ENCODE peak calls at places on chromosomes 16 and 17, in six cellular contexts. X is sigmoid colon, R is uterus, P is body of pancreas, M is NB4, N is esophagus muscularis mucosa. D is an unnamed sample.

GRCh38 chr17:73641779-73642580 is 2.3 kb downstream of the SDK2 start:
- DNase-seq in X (no peak), R (no peak), P (no peak), M (no peak), N (no peak), D (no peak)

GRCh38 chr17:72182256-72182890 is 61.6 kb downstream of the SOX9 start:
- DNase-seq in X (no peak), R (no peak), P (no peak), M (no peak), N (no peak), D (no peak)

GRCh38 chr17:21674242-21674731 is 18.0 kb upstream of the KCNJ18 start:
- DNase-seq in X (peak), R (no peak), P (no peak), M (no peak), N (no peak), D (no peak)

GRCh38 chr17:596763-597644 is 117.6 kb downstream of the VPS53 start:
- DNase-seq in X (no peak), R (no peak), P (no peak), M (no peak), N (no peak), D (peak)

GRCh38 chr16:4309102-4309832 is 6.6 kb upstream of the GLIS2 start:
- DNase-seq in X (no peak), R (no peak), P (peak), M (no peak), N (no peak), D (no peak)

GRCh38 chr17:18961634-18962493 is 9.9 kb downstream of the SLC5A10 start:
- DNase-seq in X (no peak), R (no peak), P (no peak), M (no peak), N (no peak), D (no peak)

GRCh38 chr17:15457723-15458094 is 9.7 kb downstream of the CDRT4 start:
- DNase-seq in X (peak), R (peak), P (no peak), M (no peak), N (no peak), D (no peak)

GRCh38 chr17:12128946-12129345 is 108.3 kb downstream of the MAP2K4 start:
- DNase-seq in X (no peak), R (no peak), P (no peak), M (no peak), N (no peak), D (no peak)

GRCh38 chr16:71442041-71442440 is at the start of gene TLE7:
- DNase-seq in X (no peak), R (no peak), P (no peak), M (no peak), N (no peak), D (no peak)

GRCh38 chr16:58012481-58012880 is 11.3 kb downstream of the USB1 start:
- DNase-seq in X (no peak), R (no peak), P (no peak), M (no peak), N (no peak), D (no peak)

GRCh38 chr16:89142474-89143197 is 28.9 kb upstream of the CDH15 start:
- DNase-seq in X (no peak), R (no peak), P (no peak), M (peak), N (no peak), D (no peak)

GRCh38 chr17:20092292-20092867 is 83.2 kb downstream of the SPECC1 start:
- DNase-seq in X (no peak), R (no peak), P (no peak), M (no peak), N (no peak), D (no peak)

GRCh38 chr17:3947318-3947810 is 16.9 kb downstream of the ATP2A3 start:
- DNase-seq in X (no peak), R (no peak), P (no peak), M (no peak), N (no peak), D (no peak)

GRCh38 chr16:14529010-14529669 is 100.9 kb downstream of the PARN start:
- DNase-seq in X (peak), R (peak), P (peak), M (peak), N (peak), D (peak)

GRCh38 chr17:18277076-18277475 is 16.6 kb downstream of the MIEF2 start:
- DNase-seq in X (no peak), R (no peak), P (no peak), M (no peak), N (no peak), D (no peak)

GRCh38 chr17:42087042-42087701 is 11.1 kb downstream of the ZNF385C start:
- DNase-seq in X (no peak), R (no peak), P (no peak), M (no peak), N (no peak), D (no peak)

GRCh38 chr16:51430716-51431369 is 279.8 kb upstream of the SALL1 start:
- DNase-seq in X (no peak), R (no peak), P (no peak), M (no peak), N (no peak), D (no peak)

GRCh38 chr17:4329838-4330237 is 36.6 kb downstream of the UBE2G1 start:
- DNase-seq in X (no peak), R (no peak), P (no peak), M (peak), N (no peak), D (peak)

GRCh38 chr17:17685775-17686291 is 4.6 kb downstream of the RAI1 start:
- DNase-seq in X (no peak), R (peak), P (peak), M (peak), N (no peak), D (peak)

GRCh38 chr17:15456972-15457722 is 10.3 kb downstream of the CDRT4 start:
- DNase-seq in X (peak), R (peak), P (peak), M (no peak), N (no peak), D (no peak)

GRCh38 chr17:6796017-6796886 is 20.2 kb downstream of the FBXO39 start:
- DNase-seq in X (no peak), R (no peak), P (no peak), M (peak), N (no peak), D (no peak)

GRCh38 chr16:47016700-47017133 is 43.2 kb upstream of the DNAJA2 start:
- DNase-seq in X (no peak), R (no peak), P (peak), M (peak), N (no peak), D (no peak)

GRCh38 chr17:67125924-67126323 is 81.6 kb downstream of the CACNG1 start:
- DNase-seq in X (no peak), R (no peak), P (peak), M (no peak), N (no peak), D (no peak)

GRCh38 chr17:61402978-61403845 is 3.6 kb downstream of the TBX2 start:
- DNase-seq in X (no peak), R (peak), P (no peak), M (no peak), N (no peak), D (no peak)

GRCh38 chr16:48277158-48277557 is 29.8 kb upstream of the ABCC11 start:
- DNase-seq in X (no peak), R (no peak), P (peak), M (no peak), N (no peak), D (no peak)

GRCh38 chr16:81409016-81409556 is 35.5 kb upstream of the CMIP start:
- DNase-seq in X (no peak), R (no peak), P (no peak), M (no peak), N (no peak), D (no peak)

GRCh38 chr17:68784431-68784830 is 170.8 kb downstream of the ABCA8 start:
- DNase-seq in X (no peak), R (no peak), P (no peak), M (no peak), N (no peak), D (no peak)

GRCh38 chr17:82238562-82239201 is 9.8 kb downstream of the SLC16A3 start:
- DNase-seq in X (peak), R (peak), P (peak), M (peak), N (no peak), D (no peak)
- TF ChIP-seq POLR2A in X (no peak), R (no peak), P (no peak), M (no peak), N (no peak), D (peak)

GRCh38 chr17:29568331-29569244 is at the start of gene TP53I13:
- DNase-seq in X (peak), R (peak), P (peak), M (peak), N (peak), D (peak)
- TF ChIP-seq POLR2A in X (peak), R (peak), P (peak), M (peak), N (no peak), D (peak)

GRCh38 chr16:74695450-74696422 is 4.9 kb downstream of the MLKL start:
- DNase-seq in X (peak), R (peak), P (peak), M (peak), N (peak), D (peak)
- TF ChIP-seq POLR2A in X (no peak), R (peak), P (no peak), M (no peak), N (no peak), D (peak)

GRCh38 chr17:78140169-78141051 is 5.8 kb upstream of the C17orf99 start:
- DNase-seq in X (peak), R (peak), P (peak), M (peak), N (peak), D (peak)

GRCh38 chr17:78135858-78136500 is 5.4 kb downstream of the TMC8 start:
- DNase-seq in X (no peak), R (no peak), P (no peak), M (no peak), N (no peak), D (no peak)

GRCh38 chr17:78137392-78138203 is 7.0 kb downstream of the TMC8 start:
- DNase-seq in X (no peak), R (no peak), P (no peak), M (peak), N (no peak), D (no peak)

GRCh38 chr17:78141437-78142112 is 4.6 kb upstream of the C17orf99 start:
- DNase-seq in X (no peak), R (no peak), P (no peak), M (no peak), N (no peak), D (no peak)

DNA sequence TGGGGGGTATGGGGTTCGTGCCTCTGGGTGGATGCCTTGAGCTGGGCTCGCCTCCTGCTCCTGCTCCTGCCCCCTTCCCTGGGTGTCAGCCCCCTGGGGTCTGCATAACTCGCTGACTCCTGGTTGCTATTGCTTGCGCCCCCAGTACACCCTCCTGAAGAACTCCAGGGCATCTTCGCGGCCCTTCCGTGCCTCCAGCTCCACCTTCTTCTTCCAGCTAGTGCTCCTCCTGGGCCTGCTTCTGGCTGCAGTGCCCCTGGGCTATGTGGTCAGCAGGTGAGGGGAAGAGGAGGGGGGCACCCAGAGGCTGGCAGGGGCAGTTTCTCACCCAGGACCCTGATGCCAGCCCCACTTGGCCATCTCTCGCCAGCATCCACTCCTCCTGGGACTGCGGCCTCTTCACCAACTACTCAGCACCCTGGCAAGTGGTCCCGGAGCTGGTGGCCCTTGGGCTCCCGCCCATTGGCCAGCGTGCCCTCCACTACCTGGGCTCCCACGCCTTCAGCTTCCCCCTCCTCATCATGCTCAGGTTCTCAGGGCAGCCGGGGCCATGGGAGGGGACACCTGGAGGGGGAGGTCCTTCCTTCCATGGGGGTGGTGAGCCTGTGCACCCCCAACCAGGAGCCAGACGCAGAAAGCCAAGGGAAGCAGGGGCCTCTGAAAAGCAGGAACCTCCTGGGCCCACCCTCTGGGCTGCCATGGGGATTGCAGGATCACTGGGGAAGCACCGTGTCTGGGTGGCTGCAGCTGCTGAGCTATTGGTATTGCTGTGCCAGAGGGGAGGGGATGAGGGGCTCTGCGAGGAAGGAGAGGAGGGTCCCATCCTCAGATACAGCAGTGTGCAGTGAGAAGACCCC is 7.8 kb upstream of the C17orf99 start:
- DNase-seq in X (no peak), R (no peak), P (no peak), M (no peak), N (no peak), D (no peak)
- TF ChIP-seq POLR2A in X (no peak), R (no peak), P (no peak), M (no peak), N (no peak), D (no peak)

GRCh38 chr16:38941-39892 is 14.2 kb downstream of the POLR3K start:
- DNase-seq in X (no peak), R (no peak), P (peak), M (peak), N (no peak), D (no peak)
- TF ChIP-seq POLR2A in X (no peak), R (no peak), P (no peak), M (no peak), N (no peak), D (no peak)

DNA sequence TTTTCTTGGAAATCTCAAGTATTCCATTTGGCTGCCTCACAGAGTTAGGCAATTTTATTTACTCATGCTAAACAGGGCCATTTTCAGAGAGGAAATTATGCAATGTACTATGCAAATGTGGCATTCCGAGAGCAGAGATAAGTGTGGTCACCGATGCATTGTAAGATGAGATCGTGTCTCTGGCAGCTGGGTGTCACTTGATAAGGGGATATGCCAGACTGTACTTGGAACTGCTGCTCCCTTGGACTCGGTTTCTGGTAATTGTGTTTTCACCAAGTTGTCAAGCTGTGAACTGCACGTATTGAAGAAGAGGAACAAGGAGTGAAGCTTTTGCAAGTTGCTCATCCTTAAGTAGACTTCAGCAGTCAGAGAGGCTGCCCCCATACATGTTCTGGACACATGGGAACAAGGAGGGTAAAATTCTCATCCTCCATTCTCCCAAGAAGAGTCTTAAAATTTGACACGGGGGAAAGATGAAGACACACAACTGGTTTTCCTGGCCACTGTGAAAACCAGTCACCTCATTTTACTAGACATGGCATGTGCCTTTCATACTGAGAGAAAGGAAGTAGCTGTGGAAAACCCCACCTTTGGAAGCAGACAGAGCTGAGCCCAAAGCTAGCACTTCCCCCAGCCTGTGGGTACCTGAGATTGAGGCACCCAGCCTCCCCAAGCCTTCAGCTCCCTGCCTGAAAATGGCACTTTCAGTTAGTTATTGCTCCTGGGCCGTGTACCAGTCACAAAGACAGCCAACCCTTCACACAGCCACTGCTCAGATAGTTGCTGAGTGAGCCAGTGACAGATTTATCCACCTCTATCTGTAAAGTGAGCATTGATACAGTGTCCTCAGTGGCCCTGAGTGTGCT is 150.7 kb downstream of the SOCS1 start:
- DNase-seq in X (peak), R (peak), P (peak), M (peak), N (no peak), D (no peak)
- TF ChIP-seq POLR2A in X (no peak), R (no peak), P (no peak), M (no peak), N (no peak), D (no peak)

GRCh38 chr17:78925662-78926555 is 722 bp upstream of the TIMP2 start:
- DNase-seq in X (peak), R (peak), P (peak), M (peak), N (peak), D (peak)
- TF ChIP-seq POLR2A in X (peak), R (peak), P (no peak), M (no peak), N (peak), D (no peak)

D was measured in H54.